ENCODE peak calls at places on chromosome 10, in nine cellular contexts. Q, Y, B, D, C, E, T, H and N are unnamed samples.

GRCh38 chr10:98038333-98038732 is 7.9 kb upstream of the CRTAC1 start:
- DNase-seq in Y (no peak), E (no peak), B (no peak), Q (no peak), D (no peak), C (no peak), H (no peak), T (no peak), N (no peak)

GRCh38 chr10:293636-294035 is 158.4 kb downstream of the ZMYND11 start:
- DNase-seq in H (no peak), D (no peak), C (no peak), Y (no peak), Q (no peak), E (no peak), T (no peak), B (no peak), N (no peak)

GRCh38 chr10:56139405-56139804 is 221.7 kb downstream of the ZWINT start:
- DNase-seq in B (no peak), D (no peak), T (no peak), Y (no peak), Q (no peak), H (no peak), C (no peak), E (no peak), N (no peak)

GRCh38 chr10:86038371-86038770 is 328.2 kb downstream of the GRID1 start:
- DNase-seq in H (no peak), E (no peak), Q (no peak), B (no peak), C (no peak), Y (no peak), D (no peak), T (no peak), N (no peak)

GRCh38 chr10:29105516-29106215 is 183.2 kb upstream of the LYZL1 start:
- DNase-seq in T (no peak), E (no peak), C (no peak), Y (no peak), B (peak; percentile 17), D (no peak), H (no peak), Q (no peak), N (no peak)

GRCh38 chr10:48705407-48705938 is 20.8 kb downstream of the WDFY4 start:
- DNase-seq in Q (no peak), T (no peak), D (no peak), B (no peak), H (no peak), Y (no peak), C (no peak), E (no peak), N (no peak)

GRCh38 chr10:69643779-69644657 is 14.0 kb downstream of the FAM241B start:
- DNase-seq in T (no peak), B (no peak), Q (no peak), Y (no peak), H (no peak), D (no peak), E (no peak), C (no peak), N (no peak)

GRCh38 chr10:12934777-12935176 is 66.7 kb downstream of the CCDC3 start:
- DNase-seq in H (no peak), T (no peak), Q (no peak), C (no peak), D (no peak), Y (no peak), E (no peak), B (peak; percentile 21), N (no peak)

GRCh38 chr10:124403548-124403947 is 15.2 kb downstream of the OAT start:
- DNase-seq in Y (peak; percentile 74), T (no peak), B (peak; percentile 82), Q (peak; percentile 64), C (peak; percentile 53), E (peak; percentile 50), D (peak; percentile 60), H (no peak), N (no peak)

GRCh38 chr10:112789248-112789647 is 160.8 kb upstream of the TCF7L2 start:
- DNase-seq in D (no peak), E (no peak), Q (no peak), C (no peak), H (no peak), B (peak; percentile 18), Y (no peak), T (no peak), N (no peak)

GRCh38 chr10:101693701-101694055 is 1.3 kb downstream of the FBXW4 start:
- DNase-seq in Q (no peak), E (peak; percentile 26), H (no peak), B (peak; percentile 80), Y (no peak), D (no peak), C (no peak), T (no peak), N (no peak)

GRCh38 chr10:122051609-122052385 is 62.8 kb downstream of the TACC2 start:
- DNase-seq in B (peak; percentile 85), E (no peak), Y (peak; percentile 81), H (no peak), D (no peak), C (peak; percentile 25), T (no peak), Q (no peak), N (no peak)

GRCh38 chr10:16717617-16718395 is 99.4 kb downstream of the RSU1 start:
- DNase-seq in Q (no peak), B (peak; percentile 87), H (no peak), T (no peak), E (no peak), C (no peak), D (no peak), Y (no peak), N (no peak)